ENCODE peak calls at places on chromosomes 2 and 18, in ten cellular contexts. S is cardiac septum; O is NCI-H446; F is A549; Y is stimulated activated CD4-positive, alpha-beta T cell treated with anti-CD3 and anti-CD28 coated beads, Interleukin-1b, Interleukin-23, amount 100 ng/mL, for 1 hour; B is occipital lobe; Q is activated CD4-positive, alpha-beta T cell treated with anti-CD3 and anti-CD28 coated beads for 36 hours; L is AG08395; R is naive thymus-derived CD4-positive, alpha-beta T cell; N is A673. D is an unnamed sample.

GRCh38 chr2:215439980-215440512 is 4.2 kb upstream of the FN1 start:
- DNase-seq in S (no peak), O (no peak), F (no peak), Y (no peak), B (no peak), Q (no peak), L (no peak), R (no peak), N (no peak), D (no peak)

GRCh38 chr2:120465989-120466703 is 120.2 kb downstream of the INHBB start:
- DNase-seq in S (no peak), O (no peak), F (no peak), Y (no peak), B (no peak), Q (no peak), L (no peak), R (no peak), N (no peak), D (no peak)

GRCh38 chr2:100928235-100928634 is 73.9 kb upstream of the RPL31 start:
- DNase-seq in S (no peak), O (no peak), F (no peak), Y (no peak), B (no peak), Q (no peak), L (no peak), R (no peak), N (no peak), D (no peak)

GRCh38 chr2:196249171-196249570 is 77.8 kb upstream of the STK17B start:
- DNase-seq in S (no peak), O (no peak), F (no peak), Y (no peak), B (no peak), Q (no peak), L (no peak), R (no peak), N (no peak), D (no peak)

GRCh38 chr2:974054-974453 is 23.4 kb downstream of the SNTG2 start:
- DNase-seq in S (no peak), O (no peak), F (no peak), Y (no peak), B (no peak), Q (peak), L (no peak), R (peak), N (no peak), D (no peak)

GRCh38 chr18:62018034-62018760 is 125.4 kb upstream of the RNF152 start:
- DNase-seq in S (no peak), O (no peak), F (no peak), Y (no peak), B (no peak), Q (no peak), L (peak), R (no peak), N (peak), D (no peak)

GRCh38 chr2:223235986-223236385 is 184.0 kb downstream of the KCNE4 start:
- DNase-seq in S (no peak), O (no peak), F (no peak), Y (no peak), B (no peak), Q (no peak), L (peak), R (no peak), N (peak), D (no peak)

GRCh38 chr2:113780472-113780871 is 24.0 kb upstream of the SLC35F5 start:
- DNase-seq in S (no peak), O (no peak), F (no peak), Y (no peak), B (no peak), Q (no peak), L (no peak), R (no peak), N (no peak), D (no peak)

GRCh38 chr2:105404736-105405135 is 5.9 kb upstream of the FHL2 start:
- DNase-seq in S (no peak), O (no peak), F (no peak), Y (no peak), B (no peak), Q (no peak), L (no peak), R (no peak), N (no peak), D (no peak)

GRCh38 chr18:79534356-79534755 is 138.6 kb downstream of the NFATC1 start:
- DNase-seq in S (no peak), O (no peak), F (no peak), Y (no peak), B (no peak), Q (no peak), L (no peak), R (no peak), N (no peak), D (no peak)

GRCh38 chr2:234548720-234549420 is 52.0 kb upstream of the ARL4C start:
- DNase-seq in S (no peak), O (no peak), F (no peak), Y (no peak), B (no peak), Q (no peak), L (peak), R (no peak), N (no peak), D (no peak)

GRCh38 chr2:5064687-5065086 is 627.5 kb upstream of the SOX11 start:
- DNase-seq in S (no peak), O (no peak), F (no peak), Y (no peak), B (no peak), Q (no peak), L (no peak), R (no peak), N (no peak), D (no peak)

GRCh38 chr2:212537311-212538155 is 1.1 kb downstream of the ERBB4 start:
- DNase-seq in S (no peak), O (no peak), F (no peak), Y (no peak), B (no peak), Q (peak), L (peak), R (no peak), N (peak), D (no peak)

GRCh38 chr2:68812256-68812655 is 58.9 kb downstream of the BMP10 start:
- DNase-seq in S (no peak), O (no peak), F (no peak), Y (no peak), B (no peak), Q (no peak), L (no peak), R (no peak), N (no peak), D (no peak)

GRCh38 chr2:64653174-64654062 is at the start of gene SERTAD2:
- DNase-seq in S (peak), O (peak), F (peak), Y (peak), B (peak), Q (peak), L (peak), R (peak), N (peak), D (no peak)

GRCh38 chr18:78999939-79000338 is 20.3 kb downstream of the SALL3 start:
- DNase-seq in S (no peak), O (no peak), F (no peak), Y (no peak), B (no peak), Q (no peak), L (no peak), R (no peak), N (no peak), D (no peak)

GRCh38 chr2:173568054-173568453 is 213.4 kb downstream of the CDCA7 start:
- DNase-seq in S (no peak), O (no peak), F (no peak), Y (no peak), B (no peak), Q (peak), L (no peak), R (no peak), N (peak), D (no peak)

GRCh38 chr18:78970774-78971333 is 8.8 kb upstream of the SALL3 start:
- DNase-seq in S (no peak), O (no peak), F (no peak), Y (no peak), B (no peak), Q (no peak), L (no peak), R (no peak), N (no peak), D (no peak)

GRCh38 chr2:20474757-20475566 is 28.1 kb downstream of the RHOB start:
- DNase-seq in S (peak), O (no peak), F (no peak), Y (no peak), B (no peak), Q (no peak), L (no peak), R (no peak), N (no peak), D (no peak)

GRCh38 chr2:150679456-150680120 is 192.1 kb upstream of the RND3 start:
- DNase-seq in S (no peak), O (no peak), F (no peak), Y (no peak), B (no peak), Q (no peak), L (no peak), R (no peak), N (peak), D (no peak)

GRCh38 chr2:113981404-113982134 is 91.7 kb downstream of the ACTR3 start:
- DNase-seq in S (no peak), O (no peak), F (no peak), Y (no peak), B (no peak), Q (no peak), L (peak), R (no peak), N (no peak), D (no peak)

GRCh38 chr2:60882971-60883753 is 1.8 kb downstream of the REL start:
- DNase-seq in S (no peak), O (no peak), F (no peak), Y (no peak), B (no peak), Q (peak), L (no peak), R (peak), N (peak), D (peak)

GRCh38 chr18:6920099-6920955 is 190.8 kb downstream of the ARHGAP28 start:
- DNase-seq in S (no peak), O (peak), F (peak), Y (no peak), B (peak), Q (peak), L (peak), R (no peak), N (peak), D (peak)

GRCh38 chr2:14301331-14301730 is 331.2 kb upstream of the LRATD1 start:
- DNase-seq in S (no peak), O (no peak), F (no peak), Y (no peak), B (no peak), Q (no peak), L (no peak), R (no peak), N (no peak), D (no peak)

D was measured in KG1.